ENCODE peak calls at places on chromosomes 12 and 14, in five cellular contexts. One of them, this sample, is unnamed.

GRCh38 chr12:22812531-22812930 is 187.6 kb downstream of the ETNK1 start:
- DNase-seq in Calu3: no peak
- DNase-seq in progenitor cell of endocrine pancreas: no peak
- DNase-seq in neural progenitor cell: no peak
- DNase-seq in endodermal cell: no peak
- DNase-seq in this sample: no peak

GRCh38 chr12:41972196-41972994 is 172.3 kb downstream of the GXYLT1 start:
- DNase-seq in Calu3: no peak
- DNase-seq in progenitor cell of endocrine pancreas: no peak
- DNase-seq in neural progenitor cell: no peak
- DNase-seq in endodermal cell: no peak
- DNase-seq in this sample: no peak

GRCh38 chr12:68769941-68770340 is 24.0 kb downstream of the SLC35E3 start:
- DNase-seq in Calu3: no peak
- DNase-seq in progenitor cell of endocrine pancreas: no peak
- DNase-seq in neural progenitor cell: no peak
- DNase-seq in endodermal cell: no peak
- DNase-seq in this sample: no peak

GRCh38 chr14:62185078-62185477 is 422.9 kb downstream of the SNAPC1 start:
- DNase-seq in Calu3: no peak
- DNase-seq in progenitor cell of endocrine pancreas: no peak
- DNase-seq in neural progenitor cell: no peak
- DNase-seq in endodermal cell: no peak
- DNase-seq in this sample: no peak

GRCh38 chr14:68794130-68794855 is 1.4 kb upstream of the ZFP36L1 start:
- DNase-seq in Calu3: peak; percentile 63
- DNase-seq in progenitor cell of endocrine pancreas: no peak
- DNase-seq in neural progenitor cell: peak; percentile 65
- DNase-seq in endodermal cell: peak; percentile 81
- DNase-seq in this sample: peak; percentile 60

GRCh38 chr14:63413009-63413408 is 94.3 kb upstream of the GPHB5 start:
- DNase-seq in Calu3: no peak
- DNase-seq in progenitor cell of endocrine pancreas: no peak
- DNase-seq in neural progenitor cell: no peak
- DNase-seq in endodermal cell: no peak
- DNase-seq in this sample: no peak

GRCh38 chr12:122920687-122921086 is 24.8 kb upstream of the VPS37B start:
- DNase-seq in Calu3: no peak
- DNase-seq in progenitor cell of endocrine pancreas: no peak
- DNase-seq in neural progenitor cell: no peak
- DNase-seq in endodermal cell: no peak
- DNase-seq in this sample: no peak

GRCh38 chr14:105149146-105149781 is 19.3 kb downstream of the JAG2 start:
- DNase-seq in Calu3: no peak
- DNase-seq in progenitor cell of endocrine pancreas: no peak
- DNase-seq in neural progenitor cell: no peak
- DNase-seq in endodermal cell: no peak
- DNase-seq in this sample: no peak

GRCh38 chr12:112848972-112849371 is 57.4 kb downstream of the RPH3A start:
- DNase-seq in Calu3: no peak
- DNase-seq in progenitor cell of endocrine pancreas: no peak
- DNase-seq in neural progenitor cell: no peak
- DNase-seq in endodermal cell: peak; percentile 70
- DNase-seq in this sample: no peak

GRCh38 chr12:46788247-46788887 is 37.4 kb downstream of the SLC38A4 start:
- DNase-seq in Calu3: no peak
- DNase-seq in progenitor cell of endocrine pancreas: no peak
- DNase-seq in neural progenitor cell: no peak
- DNase-seq in endodermal cell: no peak
- DNase-seq in this sample: no peak

GRCh38 chr14:67574156-67574555 is 25.9 kb downstream of the PIGH start:
- DNase-seq in Calu3: no peak
- DNase-seq in progenitor cell of endocrine pancreas: no peak
- DNase-seq in neural progenitor cell: no peak
- DNase-seq in endodermal cell: no peak
- DNase-seq in this sample: no peak

GRCh38 chr12:75642226-75642625 is 130.8 kb upstream of the KRR1 start:
- DNase-seq in Calu3: no peak
- DNase-seq in progenitor cell of endocrine pancreas: no peak
- DNase-seq in neural progenitor cell: no peak
- DNase-seq in endodermal cell: no peak
- DNase-seq in this sample: no peak

GRCh38 chr14:23633160-23633701 is 2.9 kb upstream of the DHRS2 start:
- DNase-seq in Calu3: no peak
- DNase-seq in progenitor cell of endocrine pancreas: no peak
- DNase-seq in neural progenitor cell: peak; percentile 11
- DNase-seq in endodermal cell: peak; percentile 75
- DNase-seq in this sample: peak; percentile 16
- TF ChIP-seq CTCF in Calu3: no peak
- TF ChIP-seq CTCF in progenitor cell of endocrine pancreas: no peak
- TF ChIP-seq CTCF in neural progenitor cell: peak; percentile 5
- TF ChIP-seq CTCF in endodermal cell: peak; percentile 57
- TF ChIP-seq CTCF in this sample: peak; percentile 4

DNA sequence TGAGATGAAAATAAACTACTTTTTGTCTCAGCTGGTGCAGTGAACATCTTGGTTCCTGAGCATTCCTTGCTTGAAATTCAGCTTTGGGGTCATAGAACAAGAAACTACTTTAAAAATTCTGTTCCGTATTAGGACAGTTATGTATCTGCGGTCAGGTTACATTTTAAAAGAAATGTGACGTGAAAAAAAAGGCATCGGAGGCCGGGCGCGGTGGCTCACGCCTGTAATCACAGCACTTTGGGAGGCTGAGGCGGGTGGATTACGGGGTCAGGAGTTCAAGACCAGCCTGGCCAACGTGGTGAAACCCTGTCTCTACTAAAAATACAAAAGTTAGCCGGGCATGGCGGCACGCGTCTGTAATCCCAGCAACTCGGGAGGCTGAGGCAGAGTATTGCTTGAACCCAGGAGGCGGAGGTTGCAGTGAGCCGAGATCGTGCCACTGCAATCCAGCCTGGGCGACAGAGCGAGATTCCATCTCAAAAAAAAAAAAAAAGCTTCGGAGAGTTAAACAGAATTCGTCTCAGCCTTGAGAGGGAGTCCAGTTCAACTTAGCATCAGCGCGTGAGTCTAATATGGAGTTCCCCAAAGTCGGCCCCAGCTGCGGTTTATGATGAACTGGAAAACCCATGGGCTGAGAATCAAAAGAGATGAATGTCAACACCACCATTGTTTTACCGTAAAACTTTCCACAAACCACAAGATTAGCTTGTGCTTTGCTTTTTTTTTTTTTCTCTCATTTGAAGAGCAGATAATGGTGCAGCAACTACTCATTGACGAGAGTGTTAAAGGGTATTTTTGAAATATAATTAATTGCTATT is 2.1 kb upstream of the SLC2A13 start:
- DNase-seq in Calu3: no peak
- DNase-seq in progenitor cell of endocrine pancreas: no peak
- DNase-seq in neural progenitor cell: no peak
- DNase-seq in endodermal cell: no peak
- DNase-seq in this sample: no peak
- TF ChIP-seq CTCF in Calu3: peak; percentile 8
- TF ChIP-seq CTCF in progenitor cell of endocrine pancreas: peak; percentile 3
- TF ChIP-seq CTCF in neural progenitor cell: no peak
- TF ChIP-seq CTCF in endodermal cell: peak; percentile 2
- TF ChIP-seq CTCF in this sample: peak; percentile 7

DNA sequence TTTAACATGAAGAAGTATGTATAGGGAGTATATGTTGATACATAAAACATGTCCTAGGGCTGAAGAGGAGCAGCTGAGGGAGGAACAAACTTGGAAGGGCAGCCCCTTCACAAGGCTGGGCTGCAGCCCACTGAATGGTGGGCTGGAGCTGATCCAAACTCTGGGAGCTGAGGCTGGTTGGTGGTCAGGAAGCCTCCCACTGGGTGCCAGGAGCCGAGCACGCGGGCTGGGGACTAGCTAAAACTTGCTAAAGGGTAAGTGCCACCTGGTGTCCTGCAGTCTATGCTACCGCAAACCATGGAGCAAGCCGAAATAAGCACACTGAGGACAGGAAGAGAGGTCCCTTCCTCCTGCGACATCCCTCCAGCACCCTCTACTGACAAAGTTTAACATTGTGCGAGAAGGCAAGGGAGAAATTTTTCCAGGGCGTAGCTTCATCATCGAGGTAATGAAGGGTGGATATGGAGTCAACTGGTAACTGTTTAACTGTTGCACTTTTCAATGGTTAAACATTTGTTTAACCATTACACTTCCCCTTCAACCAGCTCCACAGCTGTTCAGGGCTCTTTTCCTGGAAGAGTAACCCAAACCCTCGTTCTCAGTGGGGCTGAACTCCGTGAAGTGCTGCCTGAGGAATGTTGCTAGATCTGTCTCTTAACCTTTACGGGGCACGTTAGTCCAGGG is 42.2 kb downstream of the EGLN3 start:
- DNase-seq in Calu3: no peak
- DNase-seq in progenitor cell of endocrine pancreas: no peak
- DNase-seq in neural progenitor cell: no peak
- DNase-seq in endodermal cell: no peak
- DNase-seq in this sample: no peak
- TF ChIP-seq CTCF in Calu3: no peak
- TF ChIP-seq CTCF in progenitor cell of endocrine pancreas: no peak
- TF ChIP-seq CTCF in neural progenitor cell: no peak
- TF ChIP-seq CTCF in endodermal cell: peak; percentile 52
- TF ChIP-seq CTCF in this sample: no peak

DNA sequence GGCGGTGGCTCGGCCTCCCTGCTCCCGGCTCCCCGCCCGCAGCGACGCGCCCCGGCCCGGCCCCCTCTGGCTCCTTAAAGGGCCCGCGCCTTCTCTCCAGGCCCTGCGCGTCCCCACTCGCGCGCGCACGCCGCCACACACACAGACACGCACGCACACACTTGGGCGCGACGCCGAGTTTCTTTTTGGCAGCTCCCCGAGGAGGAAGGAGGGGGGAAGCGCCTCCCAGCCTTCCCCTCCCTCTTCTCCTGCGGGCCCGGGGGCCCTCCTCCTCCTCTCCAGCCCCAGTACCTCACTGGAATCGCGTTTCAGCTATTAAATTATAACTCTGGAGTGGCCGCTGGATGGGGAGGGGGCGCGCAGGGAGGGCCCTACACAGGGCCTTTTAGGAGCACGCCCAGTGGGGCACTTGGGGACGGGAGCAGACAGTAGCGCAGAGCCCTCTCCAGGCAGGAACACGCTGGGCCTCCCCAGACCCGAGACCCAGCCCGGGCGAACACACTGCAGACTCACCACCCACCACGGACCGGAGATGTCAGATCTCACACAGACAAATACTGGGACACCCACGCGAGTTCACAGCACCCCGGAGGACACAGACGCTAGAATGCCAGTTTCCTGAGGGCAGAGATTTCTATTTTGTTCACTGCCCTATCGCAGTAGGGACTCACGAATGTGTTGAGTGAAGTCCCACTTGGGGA is 411 bp upstream of the NCOR2 start:
- DNase-seq in Calu3: peak; percentile 88
- DNase-seq in progenitor cell of endocrine pancreas: peak; percentile 55
- DNase-seq in neural progenitor cell: no peak
- DNase-seq in endodermal cell: peak; percentile 92
- DNase-seq in this sample: peak; percentile 70
- TF ChIP-seq CTCF in Calu3: no peak
- TF ChIP-seq CTCF in progenitor cell of endocrine pancreas: no peak
- TF ChIP-seq CTCF in neural progenitor cell: no peak
- TF ChIP-seq CTCF in endodermal cell: no peak
- TF ChIP-seq CTCF in this sample: no peak

GRCh38 chr12:4251967-4252366 is 21.6 kb upstream of the CCND2 start:
- DNase-seq in Calu3: no peak
- DNase-seq in progenitor cell of endocrine pancreas: no peak
- DNase-seq in neural progenitor cell: no peak
- DNase-seq in endodermal cell: no peak
- DNase-seq in this sample: no peak

GRCh38 chr12:4250691-4251090 is 22.9 kb upstream of the CCND2 start:
- DNase-seq in Calu3: no peak
- DNase-seq in progenitor cell of endocrine pancreas: no peak
- DNase-seq in neural progenitor cell: no peak
- DNase-seq in endodermal cell: no peak
- DNase-seq in this sample: no peak

GRCh38 chr12:4252595-4252994 is 21.0 kb upstream of the CCND2 start:
- DNase-seq in Calu3: no peak
- DNase-seq in progenitor cell of endocrine pancreas: no peak
- DNase-seq in neural progenitor cell: peak; percentile 74
- DNase-seq in endodermal cell: peak; percentile 71
- DNase-seq in this sample: no peak

GRCh38 chr12:4256043-4256826 is 17.3 kb upstream of the CCND2 start:
- DNase-seq in Calu3: no peak
- DNase-seq in progenitor cell of endocrine pancreas: no peak
- DNase-seq in neural progenitor cell: no peak
- DNase-seq in endodermal cell: no peak
- DNase-seq in this sample: no peak

GRCh38 chr12:4251228-4251891 is 22.2 kb upstream of the CCND2 start:
- DNase-seq in Calu3: no peak
- DNase-seq in progenitor cell of endocrine pancreas: no peak
- DNase-seq in neural progenitor cell: no peak
- DNase-seq in endodermal cell: no peak
- DNase-seq in this sample: no peak
- TF ChIP-seq CTCF in Calu3: no peak
- TF ChIP-seq CTCF in progenitor cell of endocrine pancreas: no peak
- TF ChIP-seq CTCF in neural progenitor cell: no peak
- TF ChIP-seq CTCF in endodermal cell: no peak
- TF ChIP-seq CTCF in this sample: no peak

GRCh38 chr12:102816816-102817434 is 100.1 kb downstream of the PAH start:
- DNase-seq in Calu3: peak; percentile 17
- DNase-seq in progenitor cell of endocrine pancreas: no peak
- DNase-seq in neural progenitor cell: peak; percentile 56
- DNase-seq in endodermal cell: no peak
- DNase-seq in this sample: no peak
- TF ChIP-seq CTCF in Calu3: peak; percentile 68
- TF ChIP-seq CTCF in progenitor cell of endocrine pancreas: peak; percentile 75
- TF ChIP-seq CTCF in neural progenitor cell: peak; percentile 79
- TF ChIP-seq CTCF in endodermal cell: peak; percentile 83
- TF ChIP-seq CTCF in this sample: peak; percentile 90

GRCh38 chr12:92928962-92929915 is at the start of gene EEA1:
- DNase-seq in Calu3: peak; percentile 98
- DNase-seq in progenitor cell of endocrine pancreas: peak; percentile 91
- DNase-seq in neural progenitor cell: peak; percentile 98
- DNase-seq in endodermal cell: peak; percentile 100
- DNase-seq in this sample: peak; percentile 96
- TF ChIP-seq CTCF in Calu3: no peak
- TF ChIP-seq CTCF in progenitor cell of endocrine pancreas: peak; percentile 18
- TF ChIP-seq CTCF in neural progenitor cell: no peak
- TF ChIP-seq CTCF in endodermal cell: peak; percentile 40
- TF ChIP-seq CTCF in this sample: peak; percentile 17